ENCODE peak calls at places on chromosomes 5 and 9, in six cellular contexts. A is GM12878, N is GM12891, Z is K562, T is HepG2, D is H1. F is an unnamed sample.

GRCh38 chr5:147101654-147102053 is 133.2 kb upstream of the STK32A start:
- DNase-seq in T (no peak), D (no peak), N (no peak), Z (no peak), A (no peak), F (no peak)

GRCh38 chr5:66807743-66808142 is 211.6 kb downstream of the MAST4 start:
- DNase-seq in Z (no peak), N (no peak), A (no peak), D (no peak), T (peak), F (no peak)

GRCh38 chr9:88604836-88605499 is 70.0 kb downstream of the NXNL2 start:
- DNase-seq in A (no peak), N (no peak), D (no peak), Z (no peak), T (no peak), F (no peak)

GRCh38 chr5:171308453-171309275 is at the start of gene TLX3:
- DNase-seq in A (no peak), Z (no peak), D (peak), T (no peak), N (no peak), F (no peak)

GRCh38 chr9:131402738-131403492 is 9.0 kb downstream of the PRRC2B start:
- DNase-seq in T (peak), Z (peak), N (no peak), A (no peak), D (no peak), F (no peak)

GRCh38 chr5:39506216-39506615 is 81.4 kb upstream of the DAB2 start:
- DNase-seq in Z (no peak), N (no peak), A (no peak), D (no peak), T (no peak), F (no peak)

GRCh38 chr5:118778951-118779350 is 209.4 kb downstream of the DTWD2 start:
- DNase-seq in T (no peak), D (no peak), A (no peak), N (no peak), Z (no peak), F (no peak)

GRCh38 chr5:1118738-1119137 is 6.9 kb upstream of the SLC12A7 start:
- DNase-seq in D (no peak), Z (peak), N (no peak), A (no peak), T (no peak), F (no peak)

GRCh38 chr5:143147918-143148317 is 255.6 kb downstream of the NR3C1 start:
- DNase-seq in A (no peak), N (no peak), T (no peak), D (no peak), Z (no peak), F (no peak)

GRCh38 chr9:17191095-17191494 is 56.3 kb downstream of the CNTLN start:
- DNase-seq in Z (no peak), D (no peak), A (no peak), T (no peak), N (no peak), F (no peak)

GRCh38 chr5:41722359-41722950 is 147.8 kb downstream of the OXCT1 start:
- DNase-seq in N (no peak), T (no peak), A (no peak), Z (no peak), D (no peak), F (no peak)

GRCh38 chr5:65326912-65327311 is 154.8 kb downstream of the ADAMTS6 start:
- DNase-seq in A (no peak), Z (no peak), D (no peak), N (no peak), T (no peak), F (no peak)

GRCh38 chr5:22916393-22916792 is 63.2 kb upstream of the CDH12 start:
- DNase-seq in N (no peak), D (no peak), A (no peak), Z (no peak), T (no peak), F (no peak)

GRCh38 chr5:40652441-40653220 is 27.1 kb upstream of the PTGER4 start:
- DNase-seq in T (no peak), A (no peak), D (no peak), N (no peak), Z (no peak), F (no peak)

GRCh38 chr5:173234129-173234793 is 745 bp downstream of the NKX2-5 start:
- DNase-seq in N (no peak), A (no peak), Z (no peak), T (no peak), D (peak), F (no peak)

DNA sequence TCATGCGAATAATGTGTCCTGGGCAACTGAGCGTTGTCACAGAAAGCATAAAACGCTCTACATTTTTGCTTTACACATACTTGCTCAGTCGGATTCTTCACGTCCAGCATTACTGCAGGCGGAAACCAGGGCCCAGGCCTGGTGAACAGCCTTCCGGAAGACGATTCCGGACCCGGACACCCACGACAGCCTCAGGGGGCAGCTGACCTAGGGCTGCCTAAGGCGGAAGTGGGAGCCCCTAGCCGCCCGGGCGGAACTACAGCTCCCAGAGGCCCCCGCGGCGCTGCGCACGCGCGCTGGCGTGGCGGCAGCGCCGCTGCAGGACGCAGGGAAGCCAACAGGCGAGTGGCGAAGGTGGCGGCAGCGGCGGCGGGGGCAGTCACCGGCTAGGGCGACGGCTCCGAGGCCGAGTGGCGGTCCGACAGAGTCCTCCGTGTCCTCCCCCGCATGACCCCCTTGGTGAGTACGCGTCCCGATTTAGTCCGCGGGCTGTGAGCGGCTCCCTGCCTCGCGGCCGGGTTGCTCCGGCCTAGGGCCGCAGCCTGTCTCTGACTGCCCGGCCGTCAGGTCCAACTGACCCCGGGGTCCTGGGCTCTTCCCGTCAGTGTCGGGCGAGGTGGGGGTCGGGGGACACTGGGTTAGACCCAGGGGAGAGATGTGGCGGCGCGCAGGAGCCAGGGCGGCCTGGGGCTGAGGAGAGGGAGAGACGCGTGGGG is at the start of gene GAPVD1:
- DNase-seq in N (peak), D (peak), T (peak), A (peak), Z (peak), F (peak)
- TF ChIP-seq POLR2A in N (peak), D (no peak), T (peak), A (peak), Z (peak), F (peak)

GRCh38 chr5:93571111-93571977 is 9.7 kb downstream of the NR2F1-AS1 start:
- DNase-seq in D (peak), A (no peak), Z (no peak), T (no peak), N (no peak), F (no peak)

GRCh38 chr5:93573627-93573974 is 7.4 kb downstream of the NR2F1-AS1 start:
- DNase-seq in Z (no peak), N (no peak), A (no peak), D (no peak), T (no peak), F (no peak)

GRCh38 chr5:93572773-93573626 is 8.0 kb downstream of the NR2F1-AS1 start:
- DNase-seq in N (no peak), A (no peak), Z (no peak), T (no peak), D (peak), F (no peak)

GRCh38 chr5:93570294-93571110 is 10.5 kb downstream of the NR2F1-AS1 start:
- DNase-seq in T (no peak), A (no peak), N (no peak), Z (no peak), D (peak), F (no peak)

DNA sequence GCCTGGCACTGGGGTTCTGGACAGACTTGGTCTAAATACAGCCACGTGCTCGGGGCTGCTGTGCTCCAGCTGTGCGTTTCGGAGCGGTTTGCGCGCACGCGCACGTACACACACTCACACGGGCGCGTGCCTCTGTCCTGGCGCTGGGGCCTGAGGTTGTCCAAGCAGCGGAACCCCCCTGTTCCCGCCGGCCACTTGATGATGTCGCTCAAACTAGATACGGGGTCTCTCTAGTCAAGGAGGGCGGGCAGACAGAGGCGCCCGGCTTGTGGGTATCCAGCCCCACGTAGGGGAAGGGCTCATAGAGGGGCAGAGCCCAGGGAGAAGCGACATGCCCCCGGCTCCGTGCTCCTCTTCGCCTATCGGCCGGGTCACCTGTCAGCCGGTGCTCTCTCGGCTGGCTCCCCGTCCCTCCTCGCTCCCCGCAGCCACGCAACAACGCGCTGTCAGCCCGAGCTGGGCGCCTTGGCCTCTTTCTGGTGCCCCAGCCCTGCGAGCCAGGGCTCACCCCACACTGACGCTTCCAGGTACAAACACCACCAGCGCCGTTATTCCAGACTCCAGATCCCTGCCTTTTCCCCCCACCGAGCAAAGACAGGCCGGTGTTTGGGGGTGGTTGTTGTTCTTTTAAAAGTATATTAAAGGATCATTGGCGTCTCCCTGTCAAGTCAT is 8.8 kb downstream of the NR2F1-AS1 start:
- DNase-seq in N (no peak), A (no peak), Z (no peak), T (no peak), D (peak), F (no peak)
- TF ChIP-seq TAF1 in N (no peak), A (no peak), Z (no peak), T (no peak), D (no peak), F (no peak)

GRCh38 chr5:151020304-151021031 is at the start of gene GPX3:
- DNase-seq in Z (no peak), D (peak), N (peak), A (no peak), T (peak), F (peak)
- TF ChIP-seq POLR2A in Z (no peak), D (no peak), N (no peak), A (no peak), T (peak), F (no peak)

GRCh38 chr5:107232793-107233192 is 437.9 kb downstream of the EFNA5 start:
- DNase-seq in Z (no peak), D (no peak), T (no peak), N (no peak), A (no peak), F (no peak)
- TF ChIP-seq TAF1 in Z (no peak), D (no peak), T (no peak), N (no peak), A (no peak), F (no peak)

DNA sequence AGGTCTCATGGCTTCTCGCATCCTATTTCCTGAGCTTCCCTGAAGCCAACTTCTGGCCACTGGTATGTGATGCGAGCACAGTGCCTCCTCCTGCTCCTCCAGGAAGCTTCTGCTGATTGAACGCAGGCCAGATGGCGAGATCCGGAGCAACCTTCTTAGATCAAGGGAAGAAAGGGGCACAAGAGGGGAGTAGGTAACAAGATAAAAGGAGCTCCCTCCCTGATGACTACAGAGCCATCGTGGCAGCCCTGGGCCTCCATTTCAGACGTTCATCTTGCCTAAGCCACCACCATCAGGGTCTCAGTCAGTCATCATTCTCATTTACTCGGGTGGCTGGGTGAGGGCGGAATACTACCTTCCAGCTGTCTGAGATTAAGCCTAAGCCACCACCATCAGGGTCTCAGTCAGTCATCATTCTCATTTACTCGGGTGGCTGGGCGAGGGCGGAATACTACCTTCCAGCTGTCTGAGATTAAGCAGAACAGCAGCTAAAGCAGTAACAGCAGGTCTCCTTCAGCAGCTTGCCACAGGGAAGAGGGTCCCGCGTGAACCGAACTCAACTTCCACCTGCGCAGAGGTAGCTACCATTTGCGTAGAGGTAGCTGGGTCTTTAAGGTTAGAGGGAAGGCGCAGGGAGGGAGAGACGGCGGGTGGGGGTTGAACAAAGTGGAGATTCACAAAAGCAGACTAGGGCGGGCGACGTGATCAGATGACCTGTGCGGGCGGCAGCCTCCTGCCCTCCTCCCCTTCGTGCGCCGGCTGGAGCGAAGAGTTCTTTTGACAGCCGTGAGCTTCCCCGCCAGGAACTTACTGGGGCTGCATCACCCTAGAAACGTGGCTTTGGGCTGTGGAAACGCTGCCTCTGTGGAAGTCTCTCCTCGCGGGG is 27.9 kb upstream of the MGAT1 start:
- DNase-seq in Z (peak), N (no peak), A (no peak), T (no peak), D (peak), F (peak)
- TF ChIP-seq POLR2A in Z (no peak), N (peak), A (peak), T (no peak), D (no peak), F (peak)

GRCh38 chr5:132418876-132419275 is 49.4 kb downstream of the SLC22A5 start:
- DNase-seq in A (no peak), Z (no peak), N (no peak), D (no peak), T (no peak), F (no peak)

GRCh38 chr5:132422720-132423442 is 53.4 kb downstream of the SLC22A5 start:
- DNase-seq in D (no peak), T (peak), Z (peak), N (no peak), A (no peak), F (no peak)

GRCh38 chr5:132419517-132420468 is 50.3 kb downstream of the SLC22A5 start:
- DNase-seq in D (peak), T (peak), A (no peak), Z (peak), N (peak), F (peak)

GRCh38 chr5:132421442-132421841 is 51.9 kb downstream of the SLC22A5 start:
- DNase-seq in D (no peak), N (no peak), A (no peak), Z (no peak), T (no peak), F (no peak)

DNA sequence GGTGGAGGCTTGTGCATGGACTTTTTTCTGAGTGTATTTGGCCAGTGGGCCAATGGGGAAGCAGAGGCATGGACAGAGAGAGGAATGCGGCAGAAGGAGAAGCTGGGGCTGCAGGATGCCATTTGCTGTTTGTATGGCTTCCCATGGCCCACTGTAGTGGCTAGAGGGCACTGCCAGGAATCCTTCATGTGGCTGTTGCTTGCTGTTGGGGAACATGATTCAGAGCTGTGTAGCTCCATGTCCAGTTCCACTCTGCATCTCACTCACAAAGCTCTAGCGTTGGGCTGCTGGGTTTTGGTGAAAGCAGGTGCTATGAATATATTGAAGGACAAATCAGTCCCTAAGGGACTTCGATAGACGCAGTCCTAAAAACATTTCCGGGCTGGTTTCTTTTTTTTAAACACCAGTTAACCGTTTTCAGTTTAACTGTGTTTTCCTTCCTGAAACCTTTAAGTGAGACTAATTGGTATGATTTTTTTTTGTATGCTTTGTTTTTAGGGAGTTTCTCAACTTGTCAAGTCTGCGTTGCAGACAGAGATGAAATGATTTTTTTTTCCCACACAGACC is 51.3 kb downstream of the SLC22A5 start:
- DNase-seq in N (no peak), Z (no peak), D (no peak), A (peak), T (no peak), F (no peak)
- TF ChIP-seq TAF1 in N (no peak), Z (no peak), D (no peak), A (no peak), T (no peak), F (no peak)

GRCh38 chr9:87227456-87227855 is 270.2 kb upstream of the DAPK1 start:
- DNase-seq in T (no peak), Z (no peak), A (no peak), N (no peak), D (no peak), F (no peak)

GRCh38 chr9:87223397-87224246 is 274.0 kb upstream of the DAPK1 start:
- DNase-seq in Z (no peak), D (no peak), T (no peak), N (no peak), A (no peak), F (no peak)

GRCh38 chr9:87229127-87229526 is 268.5 kb upstream of the DAPK1 start:
- DNase-seq in T (no peak), A (no peak), D (no peak), Z (no peak), N (no peak), F (no peak)

DNA sequence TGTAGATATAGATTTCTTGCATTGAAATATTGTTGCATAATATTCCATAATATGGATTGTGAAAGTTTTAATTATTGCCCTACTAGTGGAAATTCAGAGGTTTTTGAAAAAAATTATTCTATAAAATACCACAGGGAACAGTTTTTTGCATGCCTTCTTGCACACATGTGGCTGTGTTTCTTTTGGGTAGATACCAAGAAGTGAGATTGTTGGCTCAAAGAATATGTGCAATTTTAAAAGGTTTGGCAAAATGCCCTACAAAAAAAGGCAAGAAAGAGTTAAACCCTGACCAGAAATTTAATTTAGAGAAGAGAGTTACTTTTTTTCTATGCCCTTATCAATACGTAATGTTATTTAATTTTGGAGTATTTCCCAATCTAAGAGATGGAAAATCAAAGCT is 270.8 kb upstream of the DAPK1 start:
- DNase-seq in N (no peak), D (no peak), Z (no peak), T (no peak), A (no peak), F (no peak)
- TF ChIP-seq POLR2A in N (no peak), D (no peak), Z (no peak), T (no peak), A (no peak), F (no peak)